ENCODE peak calls at places on chromosomes 16 and 17, in seven cellular contexts. F is IMR-90, T is H1, D is neuronal stem cell, R is mesendoderm, Z is mesenchymal stem cell, W is H9. M is an unnamed sample.

GRCh38 chr17:41404024-41404651 is 6.7 kb upstream of the KRT31 start:
- DNase-seq in F (peak), T (no peak), D (no peak), R (peak), Z (peak), W (no peak), M (peak)

GRCh38 chr17:52546990-52547389 is 388.5 kb upstream of the CA10 start:
- DNase-seq in F (no peak), T (no peak), D (no peak), R (no peak), Z (no peak), W (no peak), M (no peak)

GRCh38 chr17:38541281-38541680 is 64.5 kb downstream of the SRCIN1 start:
- DNase-seq in F (no peak), T (no peak), D (no peak), R (no peak), Z (no peak), W (peak), M (no peak)

GRCh38 chr16:35562471-35562870 is 2103.1 kb downstream of the TP53TG3F start:
- DNase-seq in F (no peak), T (no peak), D (no peak), R (no peak), Z (no peak), W (no peak), M (no peak)

GRCh38 chr16:17345043-17345442 is 125.7 kb downstream of the XYLT1 start:
- DNase-seq in F (peak), T (no peak), D (no peak), R (no peak), Z (no peak), W (no peak), M (no peak)

GRCh38 chr17:40510328-40510648 is 8.9 kb upstream of the TNS4 start:
- DNase-seq in F (peak), T (no peak), D (no peak), R (peak), Z (no peak), W (no peak), M (peak)

GRCh38 chr17:43645450-43645764 is 16.3 kb downstream of the MEOX1 start:
- DNase-seq in F (no peak), T (no peak), D (no peak), R (no peak), Z (no peak), W (no peak), M (no peak)

GRCh38 chr16:28063611-28064061 is at the start of gene GSG1L:
- DNase-seq in F (no peak), T (no peak), D (no peak), R (no peak), Z (no peak), W (no peak), M (no peak)

GRCh38 chr16:19377864-19378263 is 39.8 kb upstream of the TMC5 start:
- DNase-seq in F (no peak), T (no peak), D (no peak), R (peak), Z (no peak), W (no peak), M (no peak)

GRCh38 chr17:40347319-40348135 is 17.0 kb downstream of the GJD3 start:
- DNase-seq in F (no peak), T (no peak), D (no peak), R (no peak), Z (no peak), W (peak), M (no peak)

GRCh38 chr17:82647593-82648164 is 565 bp downstream of the WDR45B start:
- DNase-seq in F (no peak), T (no peak), D (peak), R (peak), Z (peak), W (no peak), M (peak)

GRCh38 chr17:81885869-81886548 is 5.4 kb downstream of the ALYREF start:
- DNase-seq in F (no peak), T (no peak), D (no peak), R (no peak), Z (no peak), W (no peak), M (peak)

GRCh38 chr16:49697631-49698030 is 158.3 kb downstream of the ZNF423 start:
- DNase-seq in F (no peak), T (no peak), D (no peak), R (no peak), Z (no peak), W (no peak), M (no peak)

GRCh38 chr17:72343911-72344310 is 223.1 kb downstream of the SOX9 start:
- DNase-seq in F (peak), T (no peak), D (no peak), R (no peak), Z (peak), W (no peak), M (no peak)

GRCh38 chr16:48540222-48540900 is 69.6 kb downstream of the N4BP1 start:
- DNase-seq in F (no peak), T (no peak), D (no peak), R (no peak), Z (no peak), W (no peak), M (no peak)

GRCh38 chr16:82658796-82659195 is 32.0 kb downstream of the CDH13 start:
- DNase-seq in F (peak), T (no peak), D (no peak), R (no peak), Z (no peak), W (no peak), M (no peak)

GRCh38 chr17:8807070-8807550 is 7.9 kb upstream of the MFSD6L start:
- DNase-seq in F (no peak), T (no peak), D (no peak), R (peak), Z (peak), W (peak), M (peak)

GRCh38 chr17:19384723-19385391 is 2.1 kb downstream of the MFAP4 start:
- DNase-seq in F (peak), T (no peak), D (no peak), R (peak), Z (peak), W (no peak), M (no peak)

GRCh38 chr17:40617678-40618240 is 29.9 kb downstream of the SMARCE1 start:
- DNase-seq in F (no peak), T (no peak), D (no peak), R (peak), Z (no peak), W (peak), M (peak)

GRCh38 chr16:89722392-89723278 is 1.3 kb downstream of the ZNF276 start:
- DNase-seq in F (peak), T (no peak), D (no peak), R (peak), Z (no peak), W (no peak), M (no peak)

GRCh38 chr16:88466175-88466862 is 13.2 kb downstream of the ZFPM1 start:
- DNase-seq in F (no peak), T (no peak), D (no peak), R (no peak), Z (no peak), W (no peak), M (no peak)

GRCh38 chr17:78933959-78934568 is 8.9 kb upstream of the TIMP2 start:
- DNase-seq in F (peak), T (no peak), D (peak), R (peak), Z (peak), W (peak), M (peak)

GRCh38 chr17:73198930-73199260 is 6.0 kb downstream of the COG1 start:
- DNase-seq in F (no peak), T (no peak), D (no peak), R (no peak), Z (no peak), W (no peak), M (no peak)

GRCh38 chr17:49998836-49999511 is 4.0 kb upstream of the DLX3 start:
- DNase-seq in F (no peak), T (no peak), D (no peak), R (no peak), Z (no peak), W (peak), M (no peak)

GRCh38 chr17:62617894-62618472 is 9.5 kb upstream of the MRC2 start:
- DNase-seq in F (peak), T (no peak), D (no peak), R (peak), Z (no peak), W (no peak), M (no peak)

GRCh38 chr17:79960788-79961522 is 74.7 kb downstream of the TBC1D16 start:
- DNase-seq in F (peak), T (no peak), D (no peak), R (no peak), Z (peak), W (no peak), M (no peak)

GRCh38 chr17:50909765-50910661 is 43.9 kb upstream of the TOB1 start:
- DNase-seq in F (no peak), T (no peak), D (no peak), R (no peak), Z (no peak), W (no peak), M (no peak)

GRCh38 chr17:33113281-33114010 is 121.8 kb downstream of the SPACA3 start:
- DNase-seq in F (peak), T (no peak), D (no peak), R (no peak), Z (no peak), W (no peak), M (no peak)

GRCh38 chr17:43515641-43516040 is 30.5 kb downstream of the ETV4 start:
- DNase-seq in F (no peak), T (no peak), D (no peak), R (no peak), Z (no peak), W (no peak), M (no peak)

GRCh38 chr17:19299866-19300265 is 62.7 kb downstream of the B9D1 start:
- DNase-seq in F (no peak), T (no peak), D (no peak), R (no peak), Z (no peak), W (no peak), M (no peak)

GRCh38 chr17:67708378-67708777 is 9.4 kb upstream of the NOL11 start:
- DNase-seq in F (no peak), T (no peak), D (no peak), R (peak), Z (no peak), W (no peak), M (no peak)

GRCh38 chr17:7435676-7436555 is 681 bp downstream of the TMEM102 start:
- DNase-seq in F (no peak), T (no peak), D (peak), R (peak), Z (peak), W (peak), M (peak)

GRCh38 chr16:81646561-81646960 is 132.5 kb upstream of the PLCG2 start:
- DNase-seq in F (peak), T (no peak), D (no peak), R (no peak), Z (peak), W (no peak), M (peak)

GRCh38 chr17:31907342-31907975 is 6.0 kb upstream of the UTP6 start:
- DNase-seq in F (peak), T (no peak), D (no peak), R (peak), Z (no peak), W (no peak), M (no peak)

GRCh38 chr16:19595043-19595767 is 39.7 kb downstream of the VPS35L start:
- DNase-seq in F (peak), T (no peak), D (no peak), R (peak), Z (peak), W (no peak), M (peak)

GRCh38 chr16:12062343-12063003 is 85.9 kb downstream of the SNX29 start:
- DNase-seq in F (peak), T (no peak), D (no peak), R (peak), Z (peak), W (no peak), M (peak)

GRCh38 chr17:70138309-70138865 is 30.9 kb upstream of the KCNJ2 start:
- DNase-seq in F (no peak), T (no peak), D (no peak), R (no peak), Z (no peak), W (no peak), M (peak)

GRCh38 chr16:19700319-19700781 is 17.7 kb downstream of the KNOP1 start:
- DNase-seq in F (peak), T (no peak), D (no peak), R (no peak), Z (peak), W (no peak), M (no peak)

GRCh38 chr17:15361151-15361550 is 19.8 kb upstream of the TEKT3 start:
- DNase-seq in F (no peak), T (no peak), D (no peak), R (no peak), Z (no peak), W (no peak), M (peak)
- H2BK120ac ChIP-seq in F (no peak), T (no peak), D (no peak), R (no peak), Z (no peak), W (no peak), M (no peak)

GRCh38 chr17:236641-237405 is 55.4 kb upstream of the DOC2B start:
- DNase-seq in F (no peak), T (no peak), D (no peak), R (peak), Z (no peak), W (no peak), M (no peak)
- H3K4me2 ChIP-seq in F (no peak), T (no peak), D (no peak), R (no peak), Z (no peak), W (no peak), M (no peak)

GRCh38 chr16:735982-736453 is 4.8 kb downstream of the CIAO3 start:
- DNase-seq in F (no peak), T (no peak), D (no peak), R (no peak), Z (no peak), W (no peak), M (no peak)

GRCh38 chr16:734208-734980 is 6.4 kb downstream of the CIAO3 start:
- DNase-seq in F (no peak), T (no peak), D (no peak), R (no peak), Z (no peak), W (peak), M (no peak)

GRCh38 chr16:733382-734207 is 6.7 kb downstream of the HAGHL start:
- DNase-seq in F (no peak), T (no peak), D (no peak), R (peak), Z (no peak), W (no peak), M (no peak)

GRCh38 chr16:736936-737481 is 3.8 kb downstream of the CIAO3 start:
- DNase-seq in F (no peak), T (no peak), D (no peak), R (no peak), Z (no peak), W (no peak), M (no peak)

DNA sequence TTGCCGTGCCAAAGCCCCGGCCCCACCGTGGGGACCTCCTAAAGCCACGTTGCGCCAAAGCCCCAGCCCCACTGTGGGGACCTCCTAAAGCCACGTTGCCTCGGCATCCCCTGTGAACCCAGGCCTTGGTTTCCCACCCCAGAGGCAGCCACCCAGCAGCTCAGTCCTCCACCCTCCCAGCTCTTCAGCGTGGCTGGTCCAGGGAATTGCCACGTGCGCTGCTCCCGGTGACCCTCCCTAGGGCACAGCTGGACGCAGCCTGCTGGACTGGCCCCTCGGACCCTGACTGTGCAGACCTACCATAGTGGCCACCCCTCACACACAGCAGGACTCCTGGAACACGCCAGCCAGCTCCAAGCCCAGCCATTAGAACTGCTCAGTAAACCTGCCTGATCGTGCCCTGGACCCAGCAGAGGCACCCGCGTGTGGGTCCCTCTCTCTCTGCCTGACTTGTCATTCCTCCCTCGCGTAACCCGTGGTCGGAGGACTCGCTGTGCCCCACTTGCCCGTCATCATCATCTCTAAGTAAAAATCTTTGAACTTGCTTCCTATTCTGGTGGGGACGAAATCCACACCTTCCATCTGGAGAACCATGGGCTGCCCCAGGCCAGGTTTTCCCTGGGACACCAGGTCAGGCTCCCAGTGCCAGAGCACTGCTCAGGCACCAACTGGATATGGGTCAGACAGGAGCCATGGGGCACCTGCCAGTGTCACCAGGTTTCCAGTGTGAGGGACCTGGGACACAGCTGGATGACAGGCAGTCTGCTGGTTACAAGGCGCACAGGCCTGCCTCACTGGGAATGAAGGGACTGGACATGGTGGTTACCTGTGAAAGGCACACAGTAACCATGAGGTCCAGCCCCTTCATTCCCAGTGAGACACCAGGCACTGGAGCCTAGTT is 5.6 kb downstream of the CIAO3 start:
- DNase-seq in F (no peak), T (no peak), D (no peak), R (no peak), Z (no peak), W (no peak), M (no peak)
- H3K9ac ChIP-seq in F (no peak), T (no peak), D (no peak), R (no peak), Z (no peak), W (no peak), M (no peak)

GRCh38 chr16:30084816-30085159 is 6.9 kb downstream of the TBX6 start:
- DNase-seq in F (no peak), T (no peak), D (no peak), R (no peak), Z (no peak), W (no peak), M (no peak)
- H2BK120ac ChIP-seq in F (no peak), T (no peak), D (no peak), R (no peak), Z (no peak), W (no peak), M (no peak)

DNA sequence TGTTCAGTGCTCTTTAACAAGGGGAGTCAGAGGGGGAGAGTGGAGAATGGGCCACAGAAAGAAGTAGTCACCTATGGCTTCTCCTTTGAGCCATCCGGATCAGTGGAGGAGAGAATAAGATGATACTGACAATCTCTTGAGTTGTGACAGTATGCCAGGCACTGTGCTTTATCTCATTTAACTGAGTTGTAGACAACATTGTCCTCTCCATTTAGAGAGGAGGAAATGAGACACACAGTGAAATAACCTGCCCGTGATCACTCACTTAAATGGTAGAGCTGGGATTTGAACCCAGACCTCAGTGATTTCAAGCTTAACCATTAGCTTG is 17.8 kb upstream of the EEF2K start:
- DNase-seq in F (no peak), T (no peak), D (no peak), R (no peak), Z (no peak), W (no peak), M (no peak)
- H3K4me2 ChIP-seq in F (no peak), T (no peak), D (no peak), R (no peak), Z (no peak), W (no peak), M (no peak)

GRCh38 chr16:10497132-10498088 is 83.0 kb downstream of the EMP2 start:
- DNase-seq in F (no peak), T (no peak), D (no peak), R (no peak), Z (no peak), W (no peak), M (no peak)
- H3K9ac ChIP-seq in F (no peak), T (no peak), D (no peak), R (no peak), Z (no peak), W (no peak), M (no peak)

GRCh38 chr17:29844339-29845048 is 85.5 kb downstream of the SSH2 start:
- DNase-seq in F (no peak), T (no peak), D (no peak), R (peak), Z (peak), W (no peak), M (no peak)

GRCh38 chr17:29847118-29847517 is 82.9 kb downstream of the SSH2 start:
- DNase-seq in F (no peak), T (no peak), D (no peak), R (no peak), Z (no peak), W (no peak), M (no peak)

GRCh38 chr17:29846298-29846697 is 83.7 kb downstream of the SSH2 start:
- DNase-seq in F (peak), T (no peak), D (no peak), R (no peak), Z (no peak), W (no peak), M (no peak)

GRCh38 chr17:29847527-29847931 is 82.5 kb downstream of the SSH2 start:
- DNase-seq in F (no peak), T (no peak), D (no peak), R (peak), Z (no peak), W (no peak), M (peak)

DNA sequence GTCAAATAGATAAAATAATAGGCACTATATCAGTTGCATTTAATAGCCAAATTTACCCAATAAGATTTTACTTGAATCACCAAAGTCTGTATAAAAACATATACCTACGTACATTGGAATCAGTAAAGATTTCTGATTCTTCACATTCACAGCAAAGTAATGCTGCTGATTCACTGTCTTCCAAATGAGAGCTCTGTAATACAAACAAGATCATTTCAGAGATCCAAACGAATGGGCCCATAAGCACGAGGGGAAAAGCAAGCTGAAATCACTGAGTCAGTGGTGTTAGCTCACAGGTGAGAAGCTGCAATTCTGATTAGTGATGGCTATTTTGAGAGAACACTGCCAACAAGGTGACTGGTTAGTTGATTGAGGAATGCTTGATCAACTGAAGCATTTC is 81.3 kb downstream of the SSH2 start:
- DNase-seq in F (peak), T (no peak), D (no peak), R (no peak), Z (no peak), W (no peak), M (no peak)
- H2BK120ac ChIP-seq in F (peak), T (no peak), D (no peak), R (no peak), Z (no peak), W (no peak), M (no peak)

GRCh38 chr17:17703608-17703919 is 22.3 kb downstream of the RAI1 start:
- DNase-seq in F (no peak), T (no peak), D (no peak), R (no peak), Z (peak), W (no peak), M (no peak)
- H3K4me2 ChIP-seq in F (no peak), T (no peak), D (no peak), R (no peak), Z (no peak), W (no peak), M (no peak)

DNA sequence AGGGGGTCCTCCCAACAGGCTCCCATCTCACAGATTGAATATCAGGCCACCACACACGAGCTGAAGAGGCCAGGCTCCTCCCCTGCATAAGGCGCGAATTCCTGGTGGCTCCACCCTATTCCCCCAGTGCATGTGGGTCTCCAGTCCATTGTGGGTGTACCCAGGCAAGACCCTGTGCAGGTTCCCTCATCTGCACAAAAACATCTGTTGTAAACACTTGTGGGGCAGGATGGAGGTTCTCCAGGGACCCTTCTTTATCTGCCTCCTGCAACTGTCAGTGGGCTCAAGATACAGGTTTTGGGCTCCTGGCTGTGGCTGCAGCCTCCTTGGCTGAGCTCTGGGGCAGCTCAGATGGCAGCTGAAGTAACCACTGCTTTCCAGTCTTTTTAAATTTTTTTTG is 17.6 kb upstream of the LGALS9 start:
- DNase-seq in F (no peak), T (no peak), D (no peak), R (no peak), Z (no peak), W (no peak), M (no peak)
- H3K9ac ChIP-seq in F (no peak), T (no peak), D (no peak), R (no peak), Z (no peak), W (no peak), M (no peak)

M was measured in trophoblast cell.